ENCODE peak calls at places on chromosome 10, in nine cellular contexts. One of them, this sample, is unnamed.

GRCh38 chr10:20970044-20970443 is 72.9 kb upstream of the NEBL start:
- DNase-seq in body of pancreas: no peak
- DNase-seq in adrenal gland: no peak
- DNase-seq in suprapubic skin: no peak
- DNase-seq in prostate gland: no peak
- DNase-seq in A549: no peak
- DNase-seq in right lobe of liver: no peak
- DNase-seq in tibial nerve: no peak
- DNase-seq in K562: no peak
- DNase-seq in this sample: no peak

GRCh38 chr10:14468022-14468421 is 137.3 kb upstream of the FRMD4A start:
- DNase-seq in body of pancreas: no peak
- DNase-seq in adrenal gland: no peak
- DNase-seq in suprapubic skin: no peak
- DNase-seq in prostate gland: peak
- DNase-seq in A549: no peak
- DNase-seq in right lobe of liver: no peak
- DNase-seq in tibial nerve: no peak
- DNase-seq in K562: no peak
- DNase-seq in this sample: no peak

GRCh38 chr10:5659702-5660528 is 6.5 kb downstream of the ASB13 start:
- DNase-seq in body of pancreas: peak
- DNase-seq in adrenal gland: peak
- DNase-seq in suprapubic skin: no peak
- DNase-seq in prostate gland: no peak
- DNase-seq in A549: peak
- DNase-seq in right lobe of liver: peak
- DNase-seq in tibial nerve: no peak
- DNase-seq in K562: peak
- DNase-seq in this sample: peak

GRCh38 chr10:72704117-72704516 is 12.2 kb downstream of the MCU start:
- DNase-seq in body of pancreas: no peak
- DNase-seq in adrenal gland: no peak
- DNase-seq in suprapubic skin: no peak
- DNase-seq in prostate gland: no peak
- DNase-seq in A549: no peak
- DNase-seq in right lobe of liver: no peak
- DNase-seq in tibial nerve: no peak
- DNase-seq in K562: no peak
- DNase-seq in this sample: no peak

GRCh38 chr10:71241899-71242620 is 29.7 kb downstream of the UNC5B start:
- DNase-seq in body of pancreas: no peak
- DNase-seq in adrenal gland: no peak
- DNase-seq in suprapubic skin: no peak
- DNase-seq in prostate gland: no peak
- DNase-seq in A549: no peak
- DNase-seq in right lobe of liver: no peak
- DNase-seq in tibial nerve: no peak
- DNase-seq in K562: no peak
- DNase-seq in this sample: no peak

GRCh38 chr10:73597346-73597745 is 6.2 kb upstream of the USP54 start:
- DNase-seq in body of pancreas: no peak
- DNase-seq in adrenal gland: no peak
- DNase-seq in suprapubic skin: no peak
- DNase-seq in prostate gland: no peak
- DNase-seq in A549: no peak
- DNase-seq in right lobe of liver: no peak
- DNase-seq in tibial nerve: no peak
- DNase-seq in K562: no peak
- DNase-seq in this sample: no peak

GRCh38 chr10:123666318-123667291 is at the start of gene GPR26:
- DNase-seq in body of pancreas: no peak
- DNase-seq in adrenal gland: no peak
- DNase-seq in suprapubic skin: no peak
- DNase-seq in prostate gland: no peak
- DNase-seq in A549: no peak
- DNase-seq in right lobe of liver: no peak
- DNase-seq in tibial nerve: no peak
- DNase-seq in K562: no peak
- DNase-seq in this sample: no peak

GRCh38 chr10:48526371-48526821 is 78.5 kb downstream of the ARHGAP22 start:
- DNase-seq in body of pancreas: no peak
- DNase-seq in adrenal gland: no peak
- DNase-seq in suprapubic skin: no peak
- DNase-seq in prostate gland: no peak
- DNase-seq in A549: no peak
- DNase-seq in right lobe of liver: peak
- DNase-seq in tibial nerve: no peak
- DNase-seq in K562: no peak
- DNase-seq in this sample: no peak

GRCh38 chr10:79268717-79269116 is 78.6 kb upstream of the PPIF start:
- DNase-seq in body of pancreas: no peak
- DNase-seq in adrenal gland: no peak
- DNase-seq in suprapubic skin: no peak
- DNase-seq in prostate gland: no peak
- DNase-seq in A549: no peak
- DNase-seq in right lobe of liver: no peak
- DNase-seq in tibial nerve: no peak
- DNase-seq in K562: no peak
- DNase-seq in this sample: no peak

GRCh38 chr10:11849272-11849671 is 26.1 kb downstream of the PROSER2 start:
- DNase-seq in body of pancreas: no peak
- DNase-seq in adrenal gland: no peak
- DNase-seq in suprapubic skin: no peak
- DNase-seq in prostate gland: no peak
- DNase-seq in A549: no peak
- DNase-seq in right lobe of liver: no peak
- DNase-seq in tibial nerve: no peak
- DNase-seq in K562: no peak
- DNase-seq in this sample: no peak

GRCh38 chr10:306007-306406 is 170.8 kb downstream of the ZMYND11 start:
- DNase-seq in body of pancreas: no peak
- DNase-seq in adrenal gland: no peak
- DNase-seq in suprapubic skin: no peak
- DNase-seq in prostate gland: no peak
- DNase-seq in A549: no peak
- DNase-seq in right lobe of liver: no peak
- DNase-seq in tibial nerve: no peak
- DNase-seq in K562: no peak
- DNase-seq in this sample: no peak

GRCh38 chr10:84333864-84334451 is 5.6 kb downstream of the CCSER2 start:
- DNase-seq in body of pancreas: no peak
- DNase-seq in adrenal gland: no peak
- DNase-seq in suprapubic skin: no peak
- DNase-seq in prostate gland: no peak
- DNase-seq in A549: no peak
- DNase-seq in right lobe of liver: no peak
- DNase-seq in tibial nerve: no peak
- DNase-seq in K562: peak
- DNase-seq in this sample: no peak

GRCh38 chr10:129676014-129676413 is 209.0 kb downstream of the MGMT start:
- DNase-seq in body of pancreas: no peak
- DNase-seq in adrenal gland: no peak
- DNase-seq in suprapubic skin: no peak
- DNase-seq in prostate gland: no peak
- DNase-seq in A549: no peak
- DNase-seq in right lobe of liver: no peak
- DNase-seq in tibial nerve: no peak
- DNase-seq in K562: no peak
- DNase-seq in this sample: no peak

GRCh38 chr10:45532501-45532900 is 140.1 kb downstream of the ZFAND4 start:
- DNase-seq in body of pancreas: no peak
- DNase-seq in adrenal gland: no peak
- DNase-seq in suprapubic skin: no peak
- DNase-seq in prostate gland: no peak
- DNase-seq in A549: no peak
- DNase-seq in right lobe of liver: no peak
- DNase-seq in tibial nerve: no peak
- DNase-seq in K562: no peak
- DNase-seq in this sample: no peak

GRCh38 chr10:3764626-3765375 is 20.2 kb downstream of the KLF6 start:
- DNase-seq in body of pancreas: no peak
- DNase-seq in adrenal gland: no peak
- DNase-seq in suprapubic skin: no peak
- DNase-seq in prostate gland: no peak
- DNase-seq in A549: no peak
- DNase-seq in right lobe of liver: peak
- DNase-seq in tibial nerve: no peak
- DNase-seq in K562: peak
- DNase-seq in this sample: peak

GRCh38 chr10:43057831-43058340 is 19.0 kb upstream of the RET start:
- DNase-seq in body of pancreas: no peak
- DNase-seq in adrenal gland: no peak
- DNase-seq in suprapubic skin: no peak
- DNase-seq in prostate gland: no peak
- DNase-seq in A549: no peak
- DNase-seq in right lobe of liver: no peak
- DNase-seq in tibial nerve: no peak
- DNase-seq in K562: no peak
- DNase-seq in this sample: peak

GRCh38 chr10:93465806-93466675 is 16.1 kb downstream of the MYOF start:
- DNase-seq in body of pancreas: peak
- DNase-seq in adrenal gland: peak
- DNase-seq in suprapubic skin: peak
- DNase-seq in prostate gland: peak
- DNase-seq in A549: peak
- DNase-seq in right lobe of liver: peak
- DNase-seq in tibial nerve: peak
- DNase-seq in K562: peak
- DNase-seq in this sample: peak

GRCh38 chr10:18400201-18400910 is 251.0 kb downstream of the NSUN6 start:
- DNase-seq in body of pancreas: peak
- DNase-seq in adrenal gland: peak
- DNase-seq in suprapubic skin: no peak
- DNase-seq in prostate gland: no peak
- DNase-seq in A549: no peak
- DNase-seq in right lobe of liver: peak
- DNase-seq in tibial nerve: no peak
- DNase-seq in K562: peak
- DNase-seq in this sample: no peak

GRCh38 chr10:77756319-77757232 is 119.0 kb upstream of the KCNMA1 start:
- DNase-seq in body of pancreas: peak
- DNase-seq in adrenal gland: peak
- DNase-seq in suprapubic skin: no peak
- DNase-seq in prostate gland: no peak
- DNase-seq in A549: peak
- DNase-seq in right lobe of liver: no peak
- DNase-seq in tibial nerve: no peak
- DNase-seq in K562: peak
- DNase-seq in this sample: no peak

GRCh38 chr10:47095848-47096612 is 184.8 kb downstream of the PTPN20 start:
- DNase-seq in body of pancreas: no peak
- DNase-seq in adrenal gland: no peak
- DNase-seq in suprapubic skin: no peak
- DNase-seq in prostate gland: no peak
- DNase-seq in A549: no peak
- DNase-seq in right lobe of liver: no peak
- DNase-seq in tibial nerve: no peak
- DNase-seq in K562: peak
- DNase-seq in this sample: peak

GRCh38 chr10:27745719-27746363 is at the start of gene MKX:
- DNase-seq in body of pancreas: peak
- DNase-seq in adrenal gland: peak
- DNase-seq in suprapubic skin: peak
- DNase-seq in prostate gland: peak
- DNase-seq in A549: no peak
- DNase-seq in right lobe of liver: no peak
- DNase-seq in tibial nerve: no peak
- DNase-seq in K562: no peak
- DNase-seq in this sample: no peak
- H3K4me3 ChIP-seq in body of pancreas: no peak
- H3K4me3 ChIP-seq in adrenal gland: peak
- H3K4me3 ChIP-seq in suprapubic skin: peak
- H3K4me3 ChIP-seq in prostate gland: peak
- H3K4me3 ChIP-seq in A549: peak
- H3K4me3 ChIP-seq in right lobe of liver: peak
- H3K4me3 ChIP-seq in tibial nerve: peak
- H3K4me3 ChIP-seq in K562: no peak
- H3K4me3 ChIP-seq in this sample: peak

GRCh38 chr10:102114861-102115618 is 5.1 kb downstream of the LDB1 start:
- DNase-seq in body of pancreas: peak
- DNase-seq in adrenal gland: peak
- DNase-seq in suprapubic skin: peak
- DNase-seq in prostate gland: peak
- DNase-seq in A549: peak
- DNase-seq in right lobe of liver: peak
- DNase-seq in tibial nerve: peak
- DNase-seq in K562: peak
- DNase-seq in this sample: peak
- TF ChIP-seq POLR2A in body of pancreas: peak
- TF ChIP-seq POLR2A in adrenal gland: no peak
- TF ChIP-seq POLR2A in suprapubic skin: no peak
- TF ChIP-seq POLR2A in prostate gland: peak
- TF ChIP-seq POLR2A in A549: peak
- TF ChIP-seq POLR2A in right lobe of liver: peak
- TF ChIP-seq POLR2A in tibial nerve: no peak
- TF ChIP-seq POLR2A in K562: peak
- TF ChIP-seq POLR2A in this sample: no peak

DNA sequence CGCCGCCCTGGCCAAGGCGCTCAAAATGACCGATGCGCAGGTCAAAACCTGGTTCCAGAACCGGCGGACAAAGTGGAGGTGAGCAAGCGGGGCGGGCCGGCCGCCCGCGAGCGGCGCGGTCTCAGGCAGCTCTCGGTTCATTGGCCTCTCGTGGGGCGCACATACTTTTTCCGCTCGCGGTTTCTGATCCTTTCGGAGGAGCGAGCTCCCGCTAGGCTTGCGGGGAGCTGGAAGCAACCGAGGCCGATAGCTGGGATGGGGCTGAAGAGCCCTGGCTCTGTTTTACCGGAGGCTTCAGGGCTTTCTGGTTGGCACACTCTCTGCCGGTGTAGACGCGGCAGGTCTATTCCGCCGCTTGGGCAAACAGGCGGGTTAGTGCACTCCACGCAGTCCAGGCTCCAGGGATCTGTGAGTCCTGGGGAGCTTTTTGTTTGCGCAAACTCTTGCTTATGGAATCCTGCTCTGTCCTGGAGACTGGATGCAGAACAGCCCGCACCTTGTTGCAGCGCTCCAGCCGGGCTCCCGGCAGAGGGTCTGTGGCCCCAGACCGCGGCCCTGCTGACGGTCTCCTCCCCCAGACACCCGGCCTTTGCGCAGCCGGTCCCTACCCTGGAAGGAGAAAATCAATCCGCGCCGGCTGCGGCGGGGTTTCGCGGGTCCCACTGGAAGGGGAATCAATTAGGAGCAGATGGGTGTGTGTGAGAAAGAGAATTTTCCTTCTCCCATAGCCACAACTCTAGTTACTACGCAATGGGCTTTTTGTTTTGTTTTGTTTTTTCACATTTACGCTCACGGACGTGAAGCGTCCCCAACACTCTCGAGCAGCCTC is 3.4 kb downstream of the TLX1 start:
- DNase-seq in body of pancreas: no peak
- DNase-seq in adrenal gland: no peak
- DNase-seq in suprapubic skin: no peak
- DNase-seq in prostate gland: no peak
- DNase-seq in A549: no peak
- DNase-seq in right lobe of liver: no peak
- DNase-seq in tibial nerve: no peak
- DNase-seq in K562: no peak
- DNase-seq in this sample: no peak
- H3K4me3 ChIP-seq in body of pancreas: no peak
- H3K4me3 ChIP-seq in adrenal gland: no peak
- H3K4me3 ChIP-seq in suprapubic skin: peak
- H3K4me3 ChIP-seq in prostate gland: no peak
- H3K4me3 ChIP-seq in A549: no peak
- H3K4me3 ChIP-seq in right lobe of liver: no peak
- H3K4me3 ChIP-seq in tibial nerve: no peak
- H3K4me3 ChIP-seq in K562: no peak
- H3K4me3 ChIP-seq in this sample: no peak

GRCh38 chr10:15843705-15844104 is 16.6 kb downstream of the MINDY3 start:
- DNase-seq in body of pancreas: no peak
- DNase-seq in adrenal gland: no peak
- DNase-seq in suprapubic skin: no peak
- DNase-seq in prostate gland: no peak
- DNase-seq in A549: no peak
- DNase-seq in right lobe of liver: no peak
- DNase-seq in tibial nerve: no peak
- DNase-seq in K562: no peak
- DNase-seq in this sample: no peak
- TF ChIP-seq POLR2A in body of pancreas: no peak
- TF ChIP-seq POLR2A in adrenal gland: no peak
- TF ChIP-seq POLR2A in suprapubic skin: no peak
- TF ChIP-seq POLR2A in prostate gland: no peak
- TF ChIP-seq POLR2A in A549: no peak
- TF ChIP-seq POLR2A in right lobe of liver: no peak
- TF ChIP-seq POLR2A in tibial nerve: no peak
- TF ChIP-seq POLR2A in K562: no peak
- TF ChIP-seq POLR2A in this sample: no peak

This sample was measured in lower leg skin.